ENCODE peak calls at places on chromosomes 1 and 21, in five cellular contexts. One of them, this sample, is unnamed.
A peak's percentile ranks its signal among the peaks of the same experiment; 100 is the strongest.

GRCh38 chr1:244414543-244414942 is 37.2 kb downstream of the ADSS2 start:
- DNase-seq in GM03348: peak; percentile 66
- DNase-seq in choroid plexus epithelial cell: peak; percentile 85
- DNase-seq in NCI-H345: no peak
- DNase-seq in ureter: no peak
- DNase-seq in this sample: peak; percentile 55

GRCh38 chr1:38555594-38555993 is 304.0 kb downstream of the RRAGC start:
- DNase-seq in NCI-H345: no peak
- DNase-seq in ureter: no peak
- DNase-seq in GM03348: no peak
- DNase-seq in choroid plexus epithelial cell: no peak
- DNase-seq in this sample: no peak

GRCh38 chr1:155064109-155064812 is 721 bp downstream of the EFNA4 start:
- DNase-seq in choroid plexus epithelial cell: peak; percentile 39
- DNase-seq in GM03348: peak; percentile 64
- DNase-seq in ureter: no peak
- DNase-seq in NCI-H345: peak; percentile 81
- DNase-seq in this sample: peak; percentile 62

GRCh38 chr1:205739348-205740160 is 10.4 kb downstream of the NUCKS1 start:
- DNase-seq in GM03348: no peak
- DNase-seq in NCI-H345: no peak
- DNase-seq in ureter: no peak
- DNase-seq in choroid plexus epithelial cell: peak; percentile 92
- DNase-seq in this sample: no peak

GRCh38 chr1:11730429-11730861 is 5.5 kb upstream of the AGTRAP start:
- DNase-seq in GM03348: peak; percentile 70
- DNase-seq in choroid plexus epithelial cell: peak; percentile 67
- DNase-seq in ureter: no peak
- DNase-seq in NCI-H345: no peak
- DNase-seq in this sample: no peak

GRCh38 chr1:241499910-241500309 is 19.6 kb downstream of the FH start:
- DNase-seq in choroid plexus epithelial cell: peak; percentile 71
- DNase-seq in GM03348: peak; percentile 41
- DNase-seq in ureter: no peak
- DNase-seq in NCI-H345: peak; percentile 12
- DNase-seq in this sample: peak; percentile 14

GRCh38 chr1:5830771-5831599 is 161.2 kb downstream of the NPHP4 start:
- DNase-seq in choroid plexus epithelial cell: no peak
- DNase-seq in ureter: no peak
- DNase-seq in GM03348: no peak
- DNase-seq in NCI-H345: no peak
- DNase-seq in this sample: no peak

GRCh38 chr1:186286615-186287317 is 88.3 kb downstream of the TPR start:
- DNase-seq in choroid plexus epithelial cell: peak; percentile 51
- DNase-seq in GM03348: no peak
- DNase-seq in ureter: no peak
- DNase-seq in NCI-H345: no peak
- DNase-seq in this sample: no peak

GRCh38 chr21:45363921-45364463 is 41.0 kb upstream of the COL18A1 start:
- DNase-seq in GM03348: peak; percentile 93
- DNase-seq in ureter: peak; percentile 84
- DNase-seq in NCI-H345: no peak
- DNase-seq in choroid plexus epithelial cell: peak; percentile 97
- DNase-seq in this sample: peak; percentile 96

GRCh38 chr1:178399177-178399728 is 97.5 kb downstream of the CLEC20A start:
- DNase-seq in GM03348: no peak
- DNase-seq in choroid plexus epithelial cell: no peak
- DNase-seq in NCI-H345: no peak
- DNase-seq in ureter: peak; percentile 47
- DNase-seq in this sample: no peak

GRCh38 chr1:52659356-52659755 is 26.4 kb downstream of the SHISAL2A start:
- DNase-seq in GM03348: no peak
- DNase-seq in choroid plexus epithelial cell: no peak
- DNase-seq in NCI-H345: no peak
- DNase-seq in ureter: no peak
- DNase-seq in this sample: no peak

GRCh38 chr1:234452566-234452965 is 26.4 kb downstream of the TARBP1 start:
- DNase-seq in ureter: no peak
- DNase-seq in GM03348: no peak
- DNase-seq in NCI-H345: no peak
- DNase-seq in choroid plexus epithelial cell: no peak
- DNase-seq in this sample: no peak

GRCh38 chr1:226135059-226135651 is 51.4 kb downstream of the ACBD3 start:
- DNase-seq in GM03348: no peak
- DNase-seq in ureter: no peak
- DNase-seq in NCI-H345: no peak
- DNase-seq in choroid plexus epithelial cell: no peak
- DNase-seq in this sample: no peak

GRCh38 chr1:207848234-207848633 is 62.7 kb downstream of the CD34 start:
- DNase-seq in GM03348: peak; percentile 69
- DNase-seq in choroid plexus epithelial cell: peak; percentile 67
- DNase-seq in NCI-H345: no peak
- DNase-seq in ureter: no peak
- DNase-seq in this sample: no peak

GRCh38 chr1:3697810-3698209 is 45.5 kb downstream of the TP73 start:
- DNase-seq in choroid plexus epithelial cell: no peak
- DNase-seq in NCI-H345: peak; percentile 97
- DNase-seq in GM03348: no peak
- DNase-seq in ureter: no peak
- DNase-seq in this sample: no peak

GRCh38 chr21:36966846-36967657 is 583 bp upstream of the HLCS start:
- DNase-seq in choroid plexus epithelial cell: peak; percentile 70
- DNase-seq in ureter: no peak
- DNase-seq in NCI-H345: peak; percentile 58
- DNase-seq in GM03348: no peak
- DNase-seq in this sample: no peak

GRCh38 chr1:34985063-34985770 is at the start of gene TMEM35B:
- DNase-seq in choroid plexus epithelial cell: peak; percentile 57
- DNase-seq in NCI-H345: peak; percentile 65
- DNase-seq in GM03348: peak; percentile 90
- DNase-seq in ureter: peak; percentile 77
- DNase-seq in this sample: peak; percentile 85

GRCh38 chr1:51417496-51418383 is 87.4 kb upstream of the TTC39A start:
- DNase-seq in ureter: no peak
- DNase-seq in choroid plexus epithelial cell: peak; percentile 73
- DNase-seq in GM03348: peak; percentile 9
- DNase-seq in NCI-H345: no peak
- DNase-seq in this sample: no peak

This sample was measured in AG08396.